ENCODE peak calls at places on chromosomes 2 and 18, in ten cellular contexts. One of them, this sample, is unnamed.

GRCh38 chr2:30789670-30790210 is 17.5 kb downstream of the CAPN13 start:
- ATAC-seq in Right ventricle myocardium inferior: no peak
- ATAC-seq in natural killer cell: no peak
- ATAC-seq in pancreas: no peak
- ATAC-seq in body of pancreas: no peak
- ATAC-seq in right lobe of liver: no peak
- ATAC-seq in lower lobe of right lung: peak
- ATAC-seq in central memory CD8-positive, alpha-beta T cell: no peak
- ATAC-seq in foreskin keratinocyte: no peak
- ATAC-seq in naive thymus-derived CD4-positive, alpha-beta T cell: no peak
- ATAC-seq in this sample: no peak

GRCh38 chr2:144320491-144320890 is 199.4 kb downstream of the ZEB2 start:
- ATAC-seq in pancreas: no peak
- ATAC-seq in body of pancreas: no peak
- ATAC-seq in lower lobe of right lung: peak
- ATAC-seq in Right ventricle myocardium inferior: peak
- ATAC-seq in central memory CD8-positive, alpha-beta T cell: peak
- ATAC-seq in natural killer cell: peak
- ATAC-seq in foreskin keratinocyte: peak
- ATAC-seq in naive thymus-derived CD4-positive, alpha-beta T cell: peak
- ATAC-seq in right lobe of liver: peak
- ATAC-seq in this sample: peak

GRCh38 chr2:102296449-102296848 is 14.9 kb upstream of the IL1RL1 start:
- ATAC-seq in body of pancreas: no peak
- ATAC-seq in natural killer cell: no peak
- ATAC-seq in lower lobe of right lung: no peak
- ATAC-seq in right lobe of liver: no peak
- ATAC-seq in Right ventricle myocardium inferior: no peak
- ATAC-seq in central memory CD8-positive, alpha-beta T cell: no peak
- ATAC-seq in foreskin keratinocyte: no peak
- ATAC-seq in naive thymus-derived CD4-positive, alpha-beta T cell: no peak
- ATAC-seq in pancreas: no peak
- ATAC-seq in this sample: no peak

GRCh38 chr2:16496426-16497388 is 168.9 kb downstream of the CYRIA start:
- ATAC-seq in Right ventricle myocardium inferior: no peak
- ATAC-seq in natural killer cell: no peak
- ATAC-seq in central memory CD8-positive, alpha-beta T cell: no peak
- ATAC-seq in naive thymus-derived CD4-positive, alpha-beta T cell: no peak
- ATAC-seq in lower lobe of right lung: no peak
- ATAC-seq in right lobe of liver: peak
- ATAC-seq in pancreas: no peak
- ATAC-seq in body of pancreas: no peak
- ATAC-seq in foreskin keratinocyte: no peak
- ATAC-seq in this sample: no peak

GRCh38 chr18:13276530-13277520 is 58.3 kb downstream of the LDLRAD4 start:
- ATAC-seq in lower lobe of right lung: no peak
- ATAC-seq in natural killer cell: no peak
- ATAC-seq in pancreas: no peak
- ATAC-seq in body of pancreas: no peak
- ATAC-seq in central memory CD8-positive, alpha-beta T cell: peak
- ATAC-seq in Right ventricle myocardium inferior: no peak
- ATAC-seq in right lobe of liver: no peak
- ATAC-seq in foreskin keratinocyte: no peak
- ATAC-seq in naive thymus-derived CD4-positive, alpha-beta T cell: peak
- ATAC-seq in this sample: no peak

GRCh38 chr2:199685669-199686068 is 165.3 kb downstream of the FTCDNL1 start:
- ATAC-seq in Right ventricle myocardium inferior: no peak
- ATAC-seq in right lobe of liver: no peak
- ATAC-seq in pancreas: no peak
- ATAC-seq in natural killer cell: no peak
- ATAC-seq in central memory CD8-positive, alpha-beta T cell: no peak
- ATAC-seq in naive thymus-derived CD4-positive, alpha-beta T cell: peak
- ATAC-seq in foreskin keratinocyte: no peak
- ATAC-seq in lower lobe of right lung: no peak
- ATAC-seq in body of pancreas: no peak
- ATAC-seq in this sample: no peak

GRCh38 chr2:135709992-135710391 is 31.7 kb upstream of the UBXN4 start:
- ATAC-seq in foreskin keratinocyte: peak
- ATAC-seq in right lobe of liver: peak
- ATAC-seq in body of pancreas: peak
- ATAC-seq in naive thymus-derived CD4-positive, alpha-beta T cell: peak
- ATAC-seq in central memory CD8-positive, alpha-beta T cell: no peak
- ATAC-seq in Right ventricle myocardium inferior: no peak
- ATAC-seq in lower lobe of right lung: peak
- ATAC-seq in pancreas: no peak
- ATAC-seq in natural killer cell: peak
- ATAC-seq in this sample: peak

GRCh38 chr2:17539596-17539992 is 902 bp upstream of the VSNL1 start:
- ATAC-seq in body of pancreas: peak
- ATAC-seq in right lobe of liver: peak
- ATAC-seq in natural killer cell: no peak
- ATAC-seq in central memory CD8-positive, alpha-beta T cell: no peak
- ATAC-seq in foreskin keratinocyte: peak
- ATAC-seq in Right ventricle myocardium inferior: peak
- ATAC-seq in pancreas: peak
- ATAC-seq in lower lobe of right lung: peak
- ATAC-seq in naive thymus-derived CD4-positive, alpha-beta T cell: no peak
- ATAC-seq in this sample: peak

GRCh38 chr2:172968061-172968469 is 107.6 kb upstream of the MAP3K20 start:
- ATAC-seq in body of pancreas: peak
- ATAC-seq in foreskin keratinocyte: no peak
- ATAC-seq in right lobe of liver: peak
- ATAC-seq in pancreas: peak
- ATAC-seq in Right ventricle myocardium inferior: peak
- ATAC-seq in central memory CD8-positive, alpha-beta T cell: no peak
- ATAC-seq in lower lobe of right lung: peak
- ATAC-seq in naive thymus-derived CD4-positive, alpha-beta T cell: no peak
- ATAC-seq in natural killer cell: no peak
- ATAC-seq in this sample: peak

GRCh38 chr2:38591152-38591551 is 11.6 kb downstream of the HNRNPLL start:
- ATAC-seq in pancreas: no peak
- ATAC-seq in naive thymus-derived CD4-positive, alpha-beta T cell: no peak
- ATAC-seq in lower lobe of right lung: peak
- ATAC-seq in central memory CD8-positive, alpha-beta T cell: no peak
- ATAC-seq in right lobe of liver: no peak
- ATAC-seq in Right ventricle myocardium inferior: peak
- ATAC-seq in natural killer cell: no peak
- ATAC-seq in foreskin keratinocyte: no peak
- ATAC-seq in body of pancreas: no peak
- ATAC-seq in this sample: no peak

GRCh38 chr2:120383631-120384477 is 37.9 kb downstream of the INHBB start:
- ATAC-seq in foreskin keratinocyte: no peak
- ATAC-seq in natural killer cell: no peak
- ATAC-seq in body of pancreas: no peak
- ATAC-seq in right lobe of liver: no peak
- ATAC-seq in naive thymus-derived CD4-positive, alpha-beta T cell: no peak
- ATAC-seq in Right ventricle myocardium inferior: no peak
- ATAC-seq in lower lobe of right lung: no peak
- ATAC-seq in pancreas: no peak
- ATAC-seq in central memory CD8-positive, alpha-beta T cell: no peak
- ATAC-seq in this sample: no peak

GRCh38 chr2:172438741-172439508 is 11.5 kb downstream of the ITGA6 start:
- ATAC-seq in right lobe of liver: no peak
- ATAC-seq in Right ventricle myocardium inferior: peak
- ATAC-seq in foreskin keratinocyte: no peak
- ATAC-seq in pancreas: no peak
- ATAC-seq in naive thymus-derived CD4-positive, alpha-beta T cell: no peak
- ATAC-seq in central memory CD8-positive, alpha-beta T cell: no peak
- ATAC-seq in lower lobe of right lung: no peak
- ATAC-seq in natural killer cell: no peak
- ATAC-seq in body of pancreas: peak
- ATAC-seq in this sample: peak

GRCh38 chr2:131584940-131585339 is 57.3 kb downstream of the CCDC74A start:
- ATAC-seq in lower lobe of right lung: no peak
- ATAC-seq in pancreas: no peak
- ATAC-seq in right lobe of liver: peak
- ATAC-seq in central memory CD8-positive, alpha-beta T cell: no peak
- ATAC-seq in body of pancreas: no peak
- ATAC-seq in naive thymus-derived CD4-positive, alpha-beta T cell: no peak
- ATAC-seq in natural killer cell: no peak
- ATAC-seq in foreskin keratinocyte: no peak
- ATAC-seq in Right ventricle myocardium inferior: no peak
- ATAC-seq in this sample: no peak

GRCh38 chr18:2087877-2088673 is 483.2 kb downstream of the METTL4 start:
- ATAC-seq in pancreas: no peak
- ATAC-seq in right lobe of liver: no peak
- ATAC-seq in naive thymus-derived CD4-positive, alpha-beta T cell: no peak
- ATAC-seq in lower lobe of right lung: peak
- ATAC-seq in central memory CD8-positive, alpha-beta T cell: no peak
- ATAC-seq in body of pancreas: peak
- ATAC-seq in Right ventricle myocardium inferior: peak
- ATAC-seq in natural killer cell: no peak
- ATAC-seq in foreskin keratinocyte: no peak
- ATAC-seq in this sample: no peak

GRCh38 chr2:5915926-5916325 is 223.7 kb downstream of the SOX11 start:
- ATAC-seq in pancreas: peak
- ATAC-seq in foreskin keratinocyte: peak
- ATAC-seq in lower lobe of right lung: peak
- ATAC-seq in natural killer cell: no peak
- ATAC-seq in central memory CD8-positive, alpha-beta T cell: no peak
- ATAC-seq in right lobe of liver: no peak
- ATAC-seq in body of pancreas: no peak
- ATAC-seq in naive thymus-derived CD4-positive, alpha-beta T cell: no peak
- ATAC-seq in Right ventricle myocardium inferior: no peak
- ATAC-seq in this sample: no peak

GRCh38 chr18:78136986-78137385 is 842.6 kb upstream of the SALL3 start:
- ATAC-seq in natural killer cell: no peak
- ATAC-seq in central memory CD8-positive, alpha-beta T cell: no peak
- ATAC-seq in naive thymus-derived CD4-positive, alpha-beta T cell: no peak
- ATAC-seq in right lobe of liver: no peak
- ATAC-seq in foreskin keratinocyte: no peak
- ATAC-seq in pancreas: no peak
- ATAC-seq in body of pancreas: no peak
- ATAC-seq in Right ventricle myocardium inferior: no peak
- ATAC-seq in lower lobe of right lung: no peak
- ATAC-seq in this sample: no peak

GRCh38 chr2:100752628-100753333 is 67.2 kb upstream of the NPAS2 start:
- ATAC-seq in right lobe of liver: peak
- ATAC-seq in natural killer cell: no peak
- ATAC-seq in body of pancreas: peak
- ATAC-seq in pancreas: no peak
- ATAC-seq in Right ventricle myocardium inferior: peak
- ATAC-seq in foreskin keratinocyte: peak
- ATAC-seq in lower lobe of right lung: peak
- ATAC-seq in central memory CD8-positive, alpha-beta T cell: no peak
- ATAC-seq in naive thymus-derived CD4-positive, alpha-beta T cell: peak
- ATAC-seq in this sample: peak

GRCh38 chr2:121519732-121520640 is 10.7 kb upstream of the RNU4ATAC start:
- ATAC-seq in body of pancreas: no peak
- ATAC-seq in Right ventricle myocardium inferior: peak
- ATAC-seq in pancreas: no peak
- ATAC-seq in naive thymus-derived CD4-positive, alpha-beta T cell: no peak
- ATAC-seq in natural killer cell: no peak
- ATAC-seq in foreskin keratinocyte: no peak
- ATAC-seq in right lobe of liver: no peak
- ATAC-seq in lower lobe of right lung: no peak
- ATAC-seq in central memory CD8-positive, alpha-beta T cell: no peak
- ATAC-seq in this sample: no peak

GRCh38 chr2:148909114-148909513 is 34.1 kb downstream of the KIF5C start:
- ATAC-seq in central memory CD8-positive, alpha-beta T cell: no peak
- ATAC-seq in Right ventricle myocardium inferior: no peak
- ATAC-seq in pancreas: no peak
- ATAC-seq in lower lobe of right lung: no peak
- ATAC-seq in naive thymus-derived CD4-positive, alpha-beta T cell: no peak
- ATAC-seq in natural killer cell: no peak
- ATAC-seq in body of pancreas: no peak
- ATAC-seq in right lobe of liver: no peak
- ATAC-seq in foreskin keratinocyte: no peak
- ATAC-seq in this sample: no peak

GRCh38 chr2:66364495-66364992 is 70.4 kb upstream of the MEIS1 start:
- ATAC-seq in naive thymus-derived CD4-positive, alpha-beta T cell: no peak
- ATAC-seq in central memory CD8-positive, alpha-beta T cell: no peak
- ATAC-seq in right lobe of liver: no peak
- ATAC-seq in Right ventricle myocardium inferior: peak
- ATAC-seq in pancreas: no peak
- ATAC-seq in body of pancreas: no peak
- ATAC-seq in lower lobe of right lung: no peak
- ATAC-seq in foreskin keratinocyte: peak
- ATAC-seq in natural killer cell: no peak
- ATAC-seq in this sample: no peak

GRCh38 chr18:38362286-38362792 is 796.7 kb upstream of the CELF4 start:
- ATAC-seq in natural killer cell: no peak
- ATAC-seq in naive thymus-derived CD4-positive, alpha-beta T cell: no peak
- ATAC-seq in foreskin keratinocyte: no peak
- ATAC-seq in central memory CD8-positive, alpha-beta T cell: no peak
- ATAC-seq in lower lobe of right lung: no peak
- ATAC-seq in body of pancreas: no peak
- ATAC-seq in Right ventricle myocardium inferior: no peak
- ATAC-seq in pancreas: no peak
- ATAC-seq in right lobe of liver: no peak
- ATAC-seq in this sample: no peak

GRCh38 chr2:239169311-239170048 is 231.3 kb downstream of the HDAC4 start:
- ATAC-seq in pancreas: no peak
- ATAC-seq in Right ventricle myocardium inferior: peak
- ATAC-seq in lower lobe of right lung: no peak
- ATAC-seq in naive thymus-derived CD4-positive, alpha-beta T cell: no peak
- ATAC-seq in natural killer cell: no peak
- ATAC-seq in central memory CD8-positive, alpha-beta T cell: no peak
- ATAC-seq in foreskin keratinocyte: no peak
- ATAC-seq in right lobe of liver: no peak
- ATAC-seq in body of pancreas: no peak
- ATAC-seq in this sample: no peak

This sample was measured in SK-N-SH treated with all-trans-retinoic acid at 6 μM for 48 hours.